ENCODE peak calls at places on chromosomes 13 and 19, in eight cellular contexts. R is choroid plexus epithelial cell, O is brain microvascular endothelial cell, U is A549, E is MM.1S, S is dorsolateral prefrontal cortex, D is cardiac muscle cell, V is left lung. J is an unnamed sample.

GRCh38 chr19:45764947-45765346 is 4.1 kb downstream of the SIX5 start:
- DNase-seq in V (no peak), O (no peak), D (no peak), R (no peak), U (no peak), E (no peak), S (no peak), J (no peak)

GRCh38 chr13:47747901-47748300 is 253.2 kb downstream of the SUCLA2 start:
- DNase-seq in U (no peak), O (no peak), S (no peak), R (no peak), V (no peak), D (no peak), E (no peak), J (no peak)

GRCh38 chr13:112106467-112107141 is 39.7 kb downstream of the SOX1 start:
- DNase-seq in O (no peak), S (no peak), E (no peak), D (no peak), V (no peak), U (no peak), R (no peak), J (no peak)

GRCh38 chr13:69198706-69199105 is 908.9 kb upstream of the ATXN8OS start:
- DNase-seq in R (no peak), S (no peak), E (no peak), D (no peak), V (no peak), U (no peak), O (no peak), J (no peak)

GRCh38 chr19:46607441-46607841 is 6.3 kb downstream of the CALM3 start:
- DNase-seq in V (peak; percentile 29), E (no peak), R (no peak), S (peak; percentile 62), D (no peak), O (no peak), U (no peak), J (no peak)

GRCh38 chr19:29578349-29578748 is 27.7 kb upstream of the POP4 start:
- DNase-seq in E (no peak), R (no peak), S (no peak), U (no peak), V (no peak), O (no peak), D (no peak), J (no peak)

GRCh38 chr13:46640843-46641242 is 87.9 kb downstream of the LRCH1 start:
- DNase-seq in V (no peak), E (no peak), O (peak; percentile 55), U (no peak), S (no peak), D (no peak), R (peak; percentile 48), J (no peak)

GRCh38 chr19:11964496-11964857 is 363 bp upstream of the ZNF763 start:
- DNase-seq in V (peak; percentile 52), U (no peak), E (no peak), O (no peak), R (no peak), D (no peak), S (no peak), J (no peak)

GRCh38 chr19:35114656-35115537 is 726 bp upstream of the FXYD3 start:
- DNase-seq in U (peak; percentile 95), E (peak; percentile 33), R (peak; percentile 54), S (peak; percentile 83), V (peak; percentile 56), O (peak; percentile 18), D (peak; percentile 71), J (peak; percentile 75)

GRCh38 chr19:3450796-3451411 is 29.4 kb downstream of the SMIM24 start:
- DNase-seq in R (peak; percentile 99), U (peak; percentile 67), O (peak; percentile 100), E (peak; percentile 30), D (peak; percentile 100), V (peak; percentile 82), S (no peak), J (no peak)

GRCh38 chr13:35804901-35805300 is 326.3 kb downstream of the DCLK1 start:
- DNase-seq in U (no peak), V (no peak), S (no peak), R (no peak), D (peak; percentile 6), O (no peak), E (no peak), J (no peak)

GRCh38 chr19:1066748-1067340 is at the start of gene ARHGAP45:
- DNase-seq in S (no peak), O (no peak), R (no peak), U (no peak), V (peak; percentile 70), E (peak; percentile 89), D (no peak), J (no peak)

GRCh38 chr19:11483176-11484111 is 2.6 kb upstream of the ELAVL3 start:
- DNase-seq in O (no peak), D (no peak), V (no peak), U (no peak), S (no peak), E (no peak), R (no peak), J (no peak)

GRCh38 chr13:77386880-77387606 is 60.1 kb upstream of the MYCBP2 start:
- DNase-seq in E (no peak), U (no peak), D (peak; percentile 50), S (no peak), V (no peak), O (peak; percentile 56), R (peak; percentile 64), J (no peak)

GRCh38 chr13:74870865-74871264 is 611.1 kb downstream of the TBC1D4 start:
- DNase-seq in V (no peak), O (no peak), R (no peak), E (no peak), U (no peak), S (no peak), D (peak; percentile 18), J (no peak)

GRCh38 chr19:3411636-3412035 is 45.3 kb downstream of the NFIC start:
- DNase-seq in R (no peak), V (no peak), D (no peak), O (no peak), E (no peak), S (no peak), U (no peak), J (no peak)

GRCh38 chr13:36736119-36736726 is 62.4 kb downstream of the SERTM1 start:
- DNase-seq in S (no peak), O (peak; percentile 45), R (peak; percentile 82), V (no peak), U (peak; percentile 8), D (peak; percentile 80), E (peak; percentile 14), J (peak; percentile 30)

GRCh38 chr19:38373907-38374331 is 452 bp upstream of the PSMD8 start:
- DNase-seq in V (no peak), R (no peak), S (no peak), U (no peak), D (no peak), E (no peak), O (no peak), J (no peak)

GRCh38 chr19:38375098-38375493 is 725 bp downstream of the PSMD8 start:
- DNase-seq in R (peak; percentile 38), E (no peak), S (no peak), V (no peak), O (no peak), U (no peak), D (no peak), J (no peak)

GRCh38 chr19:38376576-38376975 is 2.2 kb downstream of the PSMD8 start:
- DNase-seq in E (no peak), S (no peak), V (no peak), D (no peak), O (no peak), R (no peak), U (no peak), J (no peak)

GRCh38 chr19:38375748-38376147 is 1.4 kb downstream of the PSMD8 start:
- DNase-seq in R (no peak), O (no peak), V (no peak), D (no peak), S (no peak), U (no peak), E (no peak), J (no peak)

DNA sequence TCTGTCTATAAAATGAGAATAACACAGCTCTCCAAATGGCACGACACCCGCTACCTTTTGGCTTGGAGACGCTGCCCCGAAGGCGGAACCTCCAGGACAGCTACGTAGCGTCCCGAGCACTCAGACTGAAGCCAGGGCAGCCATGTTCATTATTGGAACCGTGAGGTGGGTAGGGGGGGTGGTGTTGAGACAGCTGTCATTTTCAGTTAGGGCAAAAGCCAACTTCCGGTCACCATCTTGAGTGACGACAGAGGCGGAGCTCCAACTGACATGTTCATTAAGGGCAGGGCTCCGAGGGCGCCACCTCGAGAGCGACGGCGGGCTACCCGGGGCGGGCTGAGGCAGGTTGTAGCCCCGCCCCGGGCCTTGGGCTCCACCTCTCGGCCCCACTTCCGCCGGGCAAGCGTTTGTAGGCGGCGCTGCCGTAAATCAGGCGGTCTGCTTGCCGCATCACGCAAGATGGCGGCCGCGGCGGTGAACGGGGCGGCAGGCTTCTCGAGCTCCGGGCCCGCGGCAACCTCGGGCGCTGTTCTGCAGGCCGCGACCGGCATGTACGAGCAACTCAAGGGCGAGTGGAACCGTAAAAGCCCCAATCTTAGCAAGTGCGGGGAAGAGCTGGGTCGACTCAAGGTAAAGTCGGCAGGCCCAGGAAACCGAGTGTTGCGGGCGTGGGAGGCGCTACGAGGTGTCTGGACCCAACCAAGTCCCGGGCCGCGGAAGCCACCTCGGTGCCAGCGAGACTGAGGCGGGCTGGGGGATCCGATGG is at the start of gene PSMD8:
- DNase-seq in O (peak; percentile 98), V (peak; percentile 99), S (peak; percentile 100), U (peak; percentile 100), R (peak; percentile 99), D (peak; percentile 99), E (peak; percentile 99), J (peak; percentile 94)
- TF ChIP-seq CTCF in O (peak; percentile 31), V (peak; percentile 37), S (peak; percentile 61), U (peak; percentile 40), R (no peak), D (peak; percentile 25), E (peak; percentile 18), J (peak; percentile 42)

DNA sequence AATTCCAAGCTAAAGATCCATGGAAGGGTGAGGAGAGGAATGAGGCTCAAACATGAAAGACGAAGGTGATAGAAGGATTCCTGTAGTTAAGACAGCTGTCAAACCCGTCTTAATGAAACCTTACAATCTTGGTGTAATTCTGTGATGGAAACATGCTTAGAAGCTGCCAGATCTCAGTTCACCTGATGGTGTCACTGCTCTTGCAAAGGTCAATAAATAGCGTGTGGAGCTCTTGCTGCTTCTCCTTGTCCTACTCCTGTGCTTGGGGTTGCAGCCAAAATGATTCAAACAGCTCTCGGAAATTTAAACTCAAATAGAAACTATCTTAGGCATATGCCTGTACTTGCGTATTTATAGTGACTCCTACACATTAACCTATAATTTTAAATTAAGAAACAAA is 1705.0 kb downstream of the OLFM4 start:
- DNase-seq in S (no peak), D (no peak), U (no peak), R (no peak), V (no peak), O (no peak), E (no peak), J (no peak)
- TF ChIP-seq CTCF in S (no peak), D (no peak), U (no peak), R (no peak), V (no peak), O (no peak), E (no peak), J (peak; percentile 35)

GRCh38 chr19:58408152-58409009 is at the start of gene ZNF584:
- DNase-seq in O (peak; percentile 91), E (peak; percentile 93), U (peak; percentile 95), D (peak; percentile 96), V (peak; percentile 96), R (peak; percentile 95), S (peak; percentile 94), J (peak; percentile 91)
- TF ChIP-seq CTCF in O (peak; percentile 13), E (peak; percentile 37), U (peak; percentile 28), D (peak; percentile 25), V (no peak), R (no peak), S (peak; percentile 29), J (no peak)

GRCh38 chr19:33132425-33132824 is 511 bp downstream of the WDR88 start:
- DNase-seq in E (no peak), R (no peak), S (no peak), D (no peak), U (peak; percentile 70), O (no peak), V (no peak), J (no peak)
- TF ChIP-seq CTCF in E (peak; percentile 11), R (peak; percentile 44), S (peak; percentile 15), D (peak; percentile 31), U (peak; percentile 44), O (peak; percentile 62), V (no peak), J (peak; percentile 23)